ENCODE peak calls at places on chromosomes 2 and 18, in four cellular contexts. P is HCT116, V is psoas muscle, T is OCI-LY7. M is an unnamed sample.

GRCh38 chr18:9526458-9526857 is 51.1 kb downstream of the RALBP1 start:
- DNase-seq in T (no peak), V (no peak), P (no peak), M (no peak)

GRCh38 chr2:235639885-235640284 is 146.0 kb downstream of the AGAP1 start:
- DNase-seq in T (no peak), V (no peak), P (no peak), M (no peak)

GRCh38 chr18:51330739-51331138 is 133.3 kb upstream of the MEX3C start:
- DNase-seq in V (no peak), P (no peak), T (no peak), M (no peak)

GRCh38 chr2:10626837-10627236 is 62.9 kb downstream of the NOL10 start:
- DNase-seq in T (no peak), P (no peak), V (no peak), M (no peak)

GRCh38 chr2:231785413-231785812 is 832 bp upstream of the COPS7B start:
- DNase-seq in V (no peak), T (no peak), P (no peak), M (no peak)

GRCh38 chr2:170122883-170123547 is 54.9 kb upstream of the MYO3B start:
- DNase-seq in V (no peak), T (no peak), P (peak), M (no peak)

GRCh38 chr2:173983414-173983871 is 18.3 kb upstream of the SP3 start:
- DNase-seq in V (no peak), P (no peak), T (no peak), M (no peak)

GRCh38 chr2:100189395-100189794 is 47.0 kb upstream of the AFF3 start:
- DNase-seq in V (no peak), T (no peak), P (no peak), M (peak)

GRCh38 chr2:222518570-222519381 is 94.4 kb downstream of the SGPP2 start:
- DNase-seq in P (peak), V (no peak), T (no peak), M (no peak)

GRCh38 chr2:72864500-72864899 is 22.7 kb upstream of the SPR start:
- DNase-seq in V (no peak), P (no peak), T (no peak), M (no peak)

GRCh38 chr2:179260224-179260623 is 4.4 kb downstream of the SESTD1 start:
- DNase-seq in T (no peak), P (no peak), V (no peak), M (no peak)

GRCh38 chr18:500556-501405 is at the start of gene COLEC12:
- DNase-seq in T (no peak), P (no peak), V (peak), M (no peak)

GRCh38 chr2:137254081-137254480 is 488.7 kb downstream of the THSD7B start:
- DNase-seq in P (no peak), V (no peak), T (no peak), M (no peak)

GRCh38 chr18:24446953-24447537 is 13.4 kb upstream of the HRH4 start:
- DNase-seq in P (no peak), V (no peak), T (peak), M (no peak)

GRCh38 chr18:74373428-74373827 is 57.8 kb downstream of the C18orf63 start:
- DNase-seq in T (no peak), P (no peak), V (no peak), M (peak)

GRCh38 chr2:43855292-43855691 is 16.5 kb downstream of the ABCG8 start:
- DNase-seq in V (no peak), P (no peak), T (no peak), M (no peak)

GRCh38 chr2:148702475-148702874 is 57.9 kb downstream of the EPC2 start:
- DNase-seq in P (no peak), T (no peak), V (no peak), M (no peak)

GRCh38 chr18:63676526-63676925 is 14.8 kb upstream of the SERPINB3 start:
- DNase-seq in V (no peak), T (peak), P (peak), M (no peak)

GRCh38 chr2:164879901-164880535 is 38.4 kb upstream of the COBLL1 start:
- DNase-seq in V (no peak), T (no peak), P (no peak), M (no peak)

GRCh38 chr2:39516347-39517101 is 79.4 kb upstream of the MAP4K3 start:
- DNase-seq in P (no peak), V (peak), T (no peak), M (no peak)

GRCh38 chr2:16223071-16223470 is 282.7 kb downstream of the MYCN start:
- DNase-seq in V (no peak), T (no peak), P (no peak), M (no peak)

GRCh38 chr18:62437520-62438329 is 85.1 kb upstream of the ZCCHC2 start:
- DNase-seq in T (no peak), V (peak), P (no peak), M (no peak)

GRCh38 chr2:106097370-106098000 is 96.6 kb downstream of the UXS1 start:
- DNase-seq in T (no peak), P (no peak), V (no peak), M (peak)

GRCh38 chr2:106099691-106100090 is 94.4 kb downstream of the UXS1 start:
- DNase-seq in V (no peak), P (no peak), T (no peak), M (no peak)

GRCh38 chr2:106096446-106097369 is 97.4 kb downstream of the UXS1 start:
- DNase-seq in V (no peak), P (no peak), T (no peak), M (peak)

GRCh38 chr2:106098664-106099063 is 95.4 kb downstream of the UXS1 start:
- DNase-seq in P (no peak), V (no peak), T (no peak), M (no peak)

GRCh38 chr2:106098081-106098480 is 96.0 kb downstream of the UXS1 start:
- DNase-seq in T (peak), V (no peak), P (no peak), M (no peak)
- TF ChIP-seq CTCF in T (peak), V (peak), P (peak), M (peak)

GRCh38 chr2:234245945-234246344 is 195.4 kb downstream of the SPP2 start:
- DNase-seq in P (no peak), V (no peak), T (no peak), M (no peak)

GRCh38 chr2:234251326-234252271 is 201.1 kb downstream of the SPP2 start:
- DNase-seq in T (no peak), V (no peak), P (no peak), M (no peak)

GRCh38 chr2:234247453-234248180 is 197.1 kb downstream of the SPP2 start:
- DNase-seq in T (no peak), V (no peak), P (no peak), M (no peak)

GRCh38 chr2:234249873-234250272 is 199.4 kb downstream of the SPP2 start:
- DNase-seq in V (no peak), T (no peak), P (no peak), M (no peak)

GRCh38 chr2:234249006-234249405 is 198.5 kb downstream of the SPP2 start:
- DNase-seq in P (no peak), T (no peak), V (no peak), M (no peak)
- TF ChIP-seq CTCF in P (peak), T (peak), V (no peak), M (peak)

GRCh38 chr18:28009589-28009988 is 167.3 kb downstream of the CDH2 start:
- DNase-seq in V (no peak), P (no peak), T (no peak), M (no peak)

GRCh38 chr18:28007841-28008240 is 169.1 kb downstream of the CDH2 start:
- DNase-seq in T (no peak), P (no peak), V (no peak), M (no peak)

GRCh38 chr18:28015671-28016070 is 161.3 kb downstream of the CDH2 start:
- DNase-seq in V (no peak), P (no peak), T (no peak), M (no peak)

GRCh38 chr18:28018361-28018760 is 158.6 kb downstream of the CDH2 start:
- DNase-seq in V (no peak), T (no peak), P (no peak), M (no peak)

GRCh38 chr18:28013064-28013463 is 163.9 kb downstream of the CDH2 start:
- DNase-seq in P (no peak), T (no peak), V (no peak), M (no peak)
- TF ChIP-seq CTCF in P (peak), T (peak), V (no peak), M (peak)

GRCh38 chr2:46047280-46047679 is 249.9 kb upstream of the EPAS1 start:
- DNase-seq in V (no peak), P (no peak), T (no peak), M (no peak)

GRCh38 chr2:46051103-46051502 is 246.1 kb upstream of the EPAS1 start:
- DNase-seq in P (no peak), T (no peak), V (no peak), M (no peak)

GRCh38 chr2:46050027-46050426 is 247.2 kb upstream of the EPAS1 start:
- DNase-seq in T (no peak), V (no peak), P (no peak), M (no peak)

GRCh38 chr2:46053502-46054094 is 243.6 kb upstream of the EPAS1 start:
- DNase-seq in V (no peak), T (no peak), P (no peak), M (no peak)

GRCh38 chr2:46050489-46050888 is 246.7 kb upstream of the EPAS1 start:
- DNase-seq in P (no peak), T (no peak), V (no peak), M (no peak)
- TF ChIP-seq CTCF in P (peak), T (no peak), V (no peak), M (no peak)

GRCh38 chr18:55477537-55478300 is 110.3 kb downstream of the TCF4 start:
- DNase-seq in V (peak), T (peak), P (no peak), M (no peak)
- TF ChIP-seq CTCF in V (peak), T (no peak), P (no peak), M (no peak)

DNA sequence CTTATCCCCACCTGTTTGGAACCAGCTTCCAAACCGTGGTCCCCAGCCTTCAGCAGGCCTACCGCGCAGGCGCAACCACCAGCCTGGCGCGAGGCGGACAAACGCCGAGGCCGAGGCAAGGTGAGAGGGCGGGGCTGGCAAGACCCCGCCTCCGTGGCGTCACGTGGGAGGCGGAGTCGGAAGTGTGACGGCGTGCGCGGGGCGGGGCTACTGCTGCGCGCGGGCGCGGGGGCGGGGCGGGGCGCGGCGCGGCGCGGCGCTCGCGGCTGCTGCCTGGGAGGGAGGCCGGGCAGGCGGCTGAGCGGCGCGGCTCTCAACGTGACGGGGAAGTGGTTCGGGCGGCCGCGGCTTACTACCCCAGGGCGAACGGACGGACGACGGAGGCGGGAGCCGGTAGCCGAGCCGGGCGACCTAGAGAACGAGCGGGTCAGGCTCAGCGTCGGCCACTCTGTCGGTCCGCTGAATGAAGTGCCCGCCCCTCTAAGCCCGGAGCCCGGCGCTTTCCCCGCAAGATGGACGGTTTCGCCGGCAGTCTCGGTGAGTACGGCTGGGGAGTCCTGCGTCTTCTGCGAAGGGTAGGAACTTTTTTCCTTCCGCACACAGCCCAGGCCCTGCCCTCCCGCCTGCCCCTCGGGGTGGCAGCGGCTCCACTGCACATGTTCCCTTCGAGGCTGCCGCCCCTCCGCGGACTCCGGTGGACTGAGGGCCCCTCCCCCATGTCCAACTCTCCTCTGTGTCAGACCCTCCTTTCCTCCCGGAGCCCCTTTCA is at the start of gene EML4:
- DNase-seq in V (peak), P (peak), T (peak), M (peak)
- TF ChIP-seq CTCF in V (no peak), P (no peak), T (no peak), M (no peak)

GRCh38 chr2:35099345-35099744 is 1256.2 kb upstream of the CRIM1 start:
- DNase-seq in V (no peak), P (no peak), T (no peak), M (no peak)
- TF ChIP-seq CTCF in V (no peak), P (no peak), T (no peak), M (peak)

GRCh38 chr2:190999949-191000665 is 13.9 kb downstream of the STAT1 start:
- DNase-seq in T (no peak), V (no peak), P (no peak), M (no peak)
- TF ChIP-seq CTCF in T (no peak), V (no peak), P (no peak), M (no peak)

GRCh38 chr2:108194409-108195132 is 45.2 kb upstream of the SULT1C3 start:
- DNase-seq in P (no peak), V (no peak), T (no peak), M (no peak)

GRCh38 chr2:108200569-108200968 is 39.2 kb upstream of the SULT1C3 start:
- DNase-seq in V (no peak), T (no peak), P (no peak), M (no peak)

GRCh38 chr2:108199726-108200125 is 40.0 kb upstream of the SULT1C3 start:
- DNase-seq in T (no peak), P (no peak), V (no peak), M (no peak)

GRCh38 chr2:108193251-108193650 is 46.5 kb upstream of the SULT1C3 start:
- DNase-seq in T (no peak), V (no peak), P (no peak), M (no peak)

DNA sequence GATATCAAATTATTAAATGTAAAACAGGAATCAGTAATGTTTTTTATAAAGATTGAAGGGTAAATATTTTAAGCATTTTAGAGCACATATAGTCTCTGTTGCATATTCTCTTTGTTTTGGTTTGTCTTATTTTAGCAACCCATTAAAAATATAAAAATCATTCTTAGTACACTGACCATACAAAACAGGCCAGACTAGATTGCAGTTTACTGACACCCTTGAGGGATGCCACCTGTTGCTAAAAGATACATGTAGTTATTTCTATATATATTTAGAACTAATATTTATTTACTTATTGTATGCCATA is 44.7 kb upstream of the SULT1C3 start:
- DNase-seq in V (no peak), T (no peak), P (no peak), M (no peak)
- TF ChIP-seq CTCF in V (no peak), T (peak), P (no peak), M (no peak)

GRCh38 chr18:46772396-46772795 is 15.5 kb upstream of the ST8SIA5 start:
- DNase-seq in T (peak), P (no peak), V (no peak), M (no peak)
- TF ChIP-seq CTCF in T (peak), P (no peak), V (no peak), M (no peak)